ENCODE peak calls at places on chromosomes 1 and 21, in six cellular contexts. C is foreskin melanocyte, I is AML-193, S is A549, B is esophagus squamous epithelium, L is heart left ventricle. X is an unnamed sample.

GRCh38 chr1:147853391-147853790 is 49.2 kb upstream of the GJA8 start:
- DNase-seq in C (no peak), I (no peak), S (no peak), B (no peak), L (no peak), X (peak; percentile 17)

GRCh38 chr1:16145030-16145987 is 10.6 kb downstream of the EPHA2 start:
- DNase-seq in C (peak; percentile 42), I (no peak), S (peak; percentile 85), B (no peak), L (peak; percentile 89), X (peak; percentile 95)

GRCh38 chr1:19156676-19157075 is 53.4 kb downstream of the UBR4 start:
- DNase-seq in C (no peak), I (no peak), S (no peak), B (no peak), L (peak; percentile 75), X (peak; percentile 33)

GRCh38 chr21:33042812-33043211 is 17.1 kb downstream of the OLIG2 start:
- DNase-seq in C (no peak), I (no peak), S (peak; percentile 45), B (no peak), L (no peak), X (peak; percentile 94)

GRCh38 chr1:193019442-193020026 is 39.6 kb downstream of the UCHL5 start:
- DNase-seq in C (peak; percentile 19), I (peak; percentile 60), S (peak; percentile 63), B (no peak), L (no peak), X (peak; percentile 59)

GRCh38 chr1:109838838-109839240 is 71.8 kb upstream of the CSF1 start:
- DNase-seq in C (no peak), I (no peak), S (peak; percentile 66), B (no peak), L (no peak), X (peak; percentile 70)

GRCh38 chr1:10704383-10704882 is 92.0 kb downstream of the CASZ1 start:
- DNase-seq in C (no peak), I (no peak), S (no peak), B (no peak), L (no peak), X (no peak)

GRCh38 chr1:222877854-222878253 is 63.0 kb downstream of the DISP1 start:
- DNase-seq in C (peak; percentile 44), I (no peak), S (no peak), B (no peak), L (no peak), X (no peak)

GRCh38 chr1:109474697-109475096 is 8.4 kb downstream of the SYPL2 start:
- DNase-seq in C (no peak), I (no peak), S (no peak), B (no peak), L (no peak), X (no peak)

GRCh38 chr1:58881471-58881994 is 97.7 kb upstream of the JUN start:
- DNase-seq in C (no peak), I (peak; percentile 15), S (peak; percentile 89), B (no peak), L (no peak), X (peak; percentile 71)

GRCh38 chr1:193260056-193260750 is 73.8 kb upstream of the B3GALT2 start:
- DNase-seq in C (no peak), I (no peak), S (no peak), B (no peak), L (no peak), X (no peak)

GRCh38 chr1:215133532-215133931 is 51.0 kb downstream of the KCNK2 start:
- DNase-seq in C (no peak), I (no peak), S (no peak), B (no peak), L (no peak), X (no peak)

GRCh38 chr1:2271841-2272655 is 43.9 kb downstream of the SKI start:
- DNase-seq in C (no peak), I (no peak), S (no peak), B (no peak), L (no peak), X (no peak)

GRCh38 chr1:37410815-37411214 is 63.6 kb upstream of the ZC3H12A start:
- DNase-seq in C (no peak), I (no peak), S (no peak), B (no peak), L (no peak), X (no peak)

GRCh38 chr1:3398741-3399140 is 55.7 kb upstream of the ARHGEF16 start:
- DNase-seq in C (no peak), I (no peak), S (no peak), B (no peak), L (no peak), X (no peak)

GRCh38 chr21:43012596-43012995 is 38.2 kb downstream of the PKNOX1 start:
- DNase-seq in C (no peak), I (no peak), S (no peak), B (no peak), L (no peak), X (no peak)

GRCh38 chr1:9135145-9135836 is 6.4 kb upstream of the GPR157 start:
- DNase-seq in C (no peak), I (peak; percentile 61), S (no peak), B (no peak), L (no peak), X (no peak)

GRCh38 chr21:37365657-37366487 is 701 bp upstream of the DYRK1A start:
- DNase-seq in C (peak; percentile 44), I (peak; percentile 33), S (peak; percentile 65), B (no peak), L (peak; percentile 76), X (peak; percentile 29)

GRCh38 chr1:206770531-206771352 is at the start of gene IL19:
- DNase-seq in C (no peak), I (peak; percentile 78), S (no peak), B (no peak), L (peak; percentile 12), X (no peak)

GRCh38 chr1:233113009-233113712 is 162.8 kb downstream of the NTPCR start:
- DNase-seq in C (peak; percentile 88), I (peak; percentile 99), S (peak; percentile 100), B (peak; percentile 10), L (peak; percentile 68), X (peak; percentile 100)

GRCh38 chr21:31554511-31555022 is 104.9 kb upstream of the SOD1 start:
- DNase-seq in C (peak; percentile 68), I (no peak), S (no peak), B (no peak), L (no peak), X (no peak)

GRCh38 chr1:205271277-205271676 is 43.5 kb downstream of the TMCC2 start:
- DNase-seq in C (no peak), I (no peak), S (no peak), B (no peak), L (peak; percentile 37), X (no peak)

GRCh38 chr1:248697907-248698306 is 4.7 kb downstream of the OR14I1 start:
- DNase-seq in C (no peak), I (no peak), S (no peak), B (no peak), L (no peak), X (no peak)

GRCh38 chr1:10640079-10640578 is 156.3 kb downstream of the CASZ1 start:
- DNase-seq in C (no peak), I (no peak), S (no peak), B (no peak), L (peak; percentile 48), X (no peak)

GRCh38 chr1:87508247-87508646 is 179.6 kb downstream of the LMO4 start:
- DNase-seq in C (no peak), I (no peak), S (no peak), B (no peak), L (no peak), X (no peak)

GRCh38 chr1:114746450-114747121 is 11.2 kb downstream of the CSDE1 start:
- DNase-seq in C (no peak), I (no peak), S (no peak), B (no peak), L (no peak), X (no peak)

GRCh38 chr1:201009967-201010645 is 13.4 kb downstream of the KIF21B start:
- DNase-seq in C (no peak), I (no peak), S (no peak), B (no peak), L (no peak), X (no peak)

GRCh38 chr1:43520100-43520828 is 10.4 kb upstream of the PTPRF start:
- DNase-seq in C (no peak), I (no peak), S (no peak), B (no peak), L (no peak), X (no peak)

GRCh38 chr21:44517175-44517899 is 22.7 kb downstream of the KRTAP10-1 start:
- DNase-seq in C (no peak), I (no peak), S (peak; percentile 93), B (no peak), L (no peak), X (no peak)

GRCh38 chr1:11529330-11529729 is 50.4 kb downstream of the DISP3 start:
- DNase-seq in C (no peak), I (no peak), S (no peak), B (no peak), L (no peak), X (no peak)

GRCh38 chr1:165675794-165676193 is 22.6 kb downstream of the ALDH9A1 start:
- DNase-seq in C (no peak), I (no peak), S (no peak), B (no peak), L (no peak), X (no peak)

GRCh38 chr1:155010211-155010918 is 7.8 kb downstream of the ZBTB7B start:
- DNase-seq in C (no peak), I (no peak), S (no peak), B (no peak), L (no peak), X (no peak)

GRCh38 chr1:161001068-161001467 is 19.9 kb downstream of the F11R start:
- DNase-seq in C (no peak), I (no peak), S (no peak), B (no peak), L (no peak), X (no peak)

X was measured in HFFc6.